ENCODE peak calls at places on chromosomes 13 and 19, in five cellular contexts. V is mucosa of descending colon, Y is activated B cell treated with CpG ODN at 0.5 μM for 24 hours, B is dorsolateral prefrontal cortex, H is AG10803. J is an unnamed sample.

GRCh38 chr13:113635709-113636108 is 22.3 kb downstream of the ATP4B start:
- DNase-seq in Y (no peak), B (no peak), V (peak; percentile 4), H (no peak), J (no peak)

GRCh38 chr13:109331898-109332297 is 454.5 kb downstream of the IRS2 start:
- DNase-seq in B (no peak), H (peak; percentile 82), V (no peak), Y (no peak), J (peak; percentile 77)

GRCh38 chr13:48626077-48626449 is 27.7 kb upstream of the CYSLTR2 start:
- DNase-seq in Y (no peak), H (no peak), B (no peak), V (no peak), J (peak; percentile 95)

GRCh38 chr19:2755811-2756210 is 16.0 kb upstream of the SLC39A3 start:
- DNase-seq in H (no peak), Y (no peak), B (no peak), V (no peak), J (no peak)

GRCh38 chr19:51809787-51810186 is 14.8 kb downstream of the FPR3 start:
- DNase-seq in V (no peak), B (no peak), Y (no peak), H (peak; percentile 57), J (peak; percentile 70)

GRCh38 chr19:11767633-11768133 is 883 bp downstream of the ZNF441 start:
- DNase-seq in V (peak; percentile 79), Y (peak; percentile 36), B (peak; percentile 13), H (peak; percentile 43), J (peak; percentile 42)

GRCh38 chr13:99258210-99258860 is at the start of gene GPR18:
- DNase-seq in B (no peak), Y (no peak), H (no peak), V (no peak), J (no peak)

GRCh38 chr13:102567857-102568256 is 28.9 kb upstream of the TPP2 start:
- DNase-seq in H (no peak), B (no peak), Y (no peak), V (no peak), J (no peak)

GRCh38 chr13:22740264-22740663 is 440.5 kb upstream of the SGCG start:
- DNase-seq in V (no peak), H (no peak), B (no peak), Y (no peak), J (no peak)

GRCh38 chr13:20001351-20001750 is 42.8 kb downstream of the ZMYM2 start:
- DNase-seq in B (no peak), V (no peak), H (no peak), Y (no peak), J (peak; percentile 19)

GRCh38 chr19:1856698-1857603 is 6.4 kb downstream of the KLF16 start:
- DNase-seq in V (peak; percentile 96), H (peak; percentile 67), Y (peak; percentile 60), B (no peak), J (peak; percentile 71)

GRCh38 chr13:91347996-91348905 is 764 bp downstream of the MIR17HG start:
- DNase-seq in V (peak; percentile 72), B (peak; percentile 53), H (peak; percentile 58), Y (peak; percentile 74), J (peak; percentile 49)

GRCh38 chr19:17829855-17830566 is 8.7 kb upstream of the INSL3 start:
- DNase-seq in B (peak; percentile 44), V (peak; percentile 67), H (peak; percentile 15), Y (no peak), J (peak; percentile 29)

GRCh38 chr13:43023244-43023931 is at the start of gene DNAJC15:
- DNase-seq in V (peak; percentile 90), Y (peak; percentile 81), H (peak; percentile 86), B (peak; percentile 80), J (peak; percentile 88)

GRCh38 chr13:44263920-44264610 is 109.6 kb upstream of the SERP2 start:
- DNase-seq in H (peak; percentile 16), V (no peak), Y (no peak), B (peak; percentile 55), J (peak; percentile 90)

GRCh38 chr19:29573486-29573885 is 32.6 kb upstream of the POP4 start:
- DNase-seq in Y (no peak), B (no peak), H (no peak), V (no peak), J (no peak)

GRCh38 chr13:18946738-18947137 is 234.9 kb downstream of the TUBA3C start:
- DNase-seq in V (no peak), H (no peak), Y (no peak), B (no peak), J (no peak)

GRCh38 chr19:14954071-14954655 is 12.9 kb downstream of the OR7C2 start:
- DNase-seq in B (no peak), V (no peak), H (no peak), Y (no peak), J (no peak)

GRCh38 chr13:23679214-23679613 is 109.0 kb downstream of the TNFRSF19 start:
- DNase-seq in B (no peak), Y (no peak), V (no peak), H (peak; percentile 46), J (peak; percentile 77)

GRCh38 chr13:30796833-30797601 is 61.7 kb downstream of the ALOX5AP start:
- DNase-seq in H (no peak), Y (no peak), V (no peak), B (no peak), J (peak; percentile 58)

GRCh38 chr13:94050039-94050438 is 429.4 kb downstream of the DCT start:
- DNase-seq in Y (no peak), B (no peak), V (no peak), H (no peak), J (no peak)

GRCh38 chr19:42422092-42422575 is 5.1 kb downstream of the LIPE start:
- DNase-seq in V (no peak), H (no peak), Y (no peak), B (no peak), J (no peak)

GRCh38 chr19:2578391-2578826 is 102.5 kb downstream of the GADD45B start:
- DNase-seq in B (no peak), H (peak; percentile 92), V (peak; percentile 62), Y (no peak), J (peak; percentile 65)

GRCh38 chr13:48144413-48145035 is 49.6 kb upstream of the MED4 start:
- DNase-seq in H (peak; percentile 37), B (no peak), Y (no peak), V (no peak), J (peak; percentile 92)

GRCh38 chr19:18456974-18457373 is 19.0 kb upstream of the ISYNA1 start:
- DNase-seq in H (no peak), V (no peak), Y (no peak), B (peak; percentile 63), J (no peak)

GRCh38 chr19:1394252-1395193 is 6.8 kb downstream of the GAMT start:
- DNase-seq in V (no peak), B (peak; percentile 48), Y (no peak), H (no peak), J (no peak)

GRCh38 chr19:8307400-8307964 is 676 bp downstream of the CD320 start:
- DNase-seq in B (no peak), Y (no peak), V (no peak), H (no peak), J (no peak)

GRCh38 chr13:21637296-21637695 is 33.3 kb upstream of the MICU2 start:
- DNase-seq in V (peak; percentile 82), Y (no peak), H (no peak), B (peak; percentile 20), J (peak; percentile 22)

GRCh38 chr19:33724021-33724722 is 72.5 kb upstream of the KCTD15 start:
- DNase-seq in V (no peak), B (no peak), H (no peak), Y (no peak), J (no peak)

GRCh38 chr19:30686911-30687566 is 314.9 kb downstream of the ZNF536 start:
- DNase-seq in Y (no peak), B (no peak), H (peak; percentile 3), V (no peak), J (no peak)

GRCh38 chr19:30685601-30686000 is 313.4 kb downstream of the ZNF536 start:
- DNase-seq in H (no peak), V (no peak), Y (no peak), B (no peak), J (no peak)

GRCh38 chr19:30684613-30685012 is 312.4 kb downstream of the ZNF536 start:
- DNase-seq in B (no peak), Y (no peak), V (no peak), H (no peak), J (no peak)

GRCh38 chr19:30688696-30689095 is 316.5 kb downstream of the ZNF536 start:
- DNase-seq in H (no peak), B (no peak), V (no peak), Y (no peak), J (no peak)

DNA sequence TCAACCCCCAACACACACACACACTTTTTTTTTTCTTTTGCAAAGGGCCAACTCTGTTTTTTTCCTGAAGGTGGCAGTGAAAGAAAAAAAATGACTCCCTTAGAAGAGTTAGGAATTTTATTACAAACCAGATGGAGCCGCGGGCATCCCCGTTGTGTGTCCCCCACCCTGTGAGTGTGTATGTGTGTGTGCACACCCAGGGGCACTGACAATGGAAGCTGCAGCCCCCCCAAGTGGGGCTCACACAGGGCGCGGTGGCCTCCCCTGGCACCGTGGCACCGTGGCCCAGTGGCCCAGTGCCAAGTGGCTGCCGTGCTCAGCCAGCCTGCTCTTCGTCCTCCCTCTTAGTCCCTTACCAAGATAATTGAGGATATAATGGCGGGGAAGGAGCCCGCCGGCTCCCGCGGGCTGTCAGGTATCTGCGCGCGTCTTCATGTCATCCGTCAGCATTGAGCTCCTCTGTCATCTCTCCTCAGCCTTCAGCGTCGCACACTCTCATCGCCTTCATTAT is 314.1 kb downstream of the ZNF536 start:
- DNase-seq in H (peak; percentile 42), Y (no peak), B (no peak), V (no peak), J (peak; percentile 19)
- TF ChIP-seq CTCF in H (peak; percentile 45), Y (no peak), B (peak; percentile 30), V (no peak), J (peak; percentile 8)

DNA sequence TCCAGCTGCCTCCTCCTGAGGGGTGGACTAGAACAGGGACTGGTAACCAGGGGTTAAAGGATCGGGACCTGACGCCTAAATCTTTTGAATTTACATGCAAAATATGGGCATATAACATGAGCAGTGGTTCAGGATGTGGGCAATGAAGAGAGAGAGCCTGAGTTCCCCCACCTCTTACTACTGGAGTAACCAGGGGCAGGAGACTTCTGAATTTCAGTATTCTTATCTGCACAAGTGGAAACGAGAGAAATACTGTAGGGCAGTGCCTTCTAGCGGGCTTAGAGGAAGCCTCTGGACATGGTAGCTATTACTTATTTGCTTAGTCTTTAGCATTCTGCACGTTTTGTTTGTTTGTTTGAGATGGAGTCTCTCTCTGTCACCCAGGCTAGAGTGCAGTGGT is 26.3 kb downstream of the BCAT2 start:
- DNase-seq in B (no peak), H (peak; percentile 13), Y (no peak), V (no peak), J (peak; percentile 37)
- TF ChIP-seq CTCF in B (no peak), H (peak; percentile 31), Y (no peak), V (no peak), J (peak; percentile 25)

GRCh38 chr13:84455143-84455905 is 573.0 kb upstream of the SLITRK1 start:
- DNase-seq in V (no peak), B (no peak), Y (no peak), H (no peak), J (no peak)
- TF ChIP-seq CTCF in V (no peak), B (no peak), Y (no peak), H (no peak), J (no peak)

GRCh38 chr13:86729206-86729605 is 930.0 kb upstream of the SLITRK6 start:
- DNase-seq in B (no peak), V (no peak), H (no peak), Y (no peak), J (no peak)

DNA sequence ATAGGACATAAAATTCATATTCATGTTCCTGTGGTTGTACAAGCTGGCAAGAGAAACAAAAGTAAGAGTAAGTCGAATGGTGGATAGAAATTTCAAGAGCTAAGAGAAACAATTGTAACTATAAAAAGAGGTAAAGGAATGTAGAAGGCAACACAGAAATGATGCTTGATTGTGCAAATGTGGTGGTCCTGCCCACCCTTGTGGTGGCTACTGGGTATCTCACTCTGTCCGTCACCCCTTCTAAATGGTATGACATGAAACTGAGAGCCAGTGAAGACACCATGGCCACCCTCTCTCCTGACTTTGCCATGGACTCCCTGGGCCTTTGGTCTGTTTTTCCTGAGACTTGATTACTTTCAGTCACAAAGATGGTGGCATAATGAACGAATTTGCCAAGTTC is 925.9 kb upstream of the SLITRK6 start:
- DNase-seq in B (no peak), Y (no peak), H (no peak), V (no peak), J (no peak)
- TF ChIP-seq CTCF in B (no peak), Y (no peak), H (no peak), V (no peak), J (no peak)

J was measured in fibroblast of pulmonary artery.